ENCODE peak calls at places on chromosomes 5 and 9, in five cellular contexts. Y is GM12891, A is K562, C is H1, Z is HepG2. U is an unnamed sample.

GRCh38 chr9:99197124-99197630 is 24.6 kb downstream of the ALG2 start:
- DNase-seq in Y (no peak), A (no peak), C (no peak), Z (no peak), U (no peak)

GRCh38 chr5:73519531-73520283 is 21.5 kb downstream of the BTF3 start:
- DNase-seq in Y (peak; percentile 63), A (peak; percentile 84), C (peak; percentile 79), Z (peak; percentile 84), U (peak; percentile 56)

GRCh38 chr5:142904421-142904820 is 134.2 kb downstream of the ARHGAP26 start:
- DNase-seq in Y (no peak), A (no peak), C (no peak), Z (no peak), U (no peak)

GRCh38 chr5:2293906-2294305 is 411.2 kb upstream of the IRX4 start:
- DNase-seq in Y (no peak), A (no peak), C (no peak), Z (no peak), U (no peak)

GRCh38 chr9:114312513-114312875 is 10.4 kb upstream of the ORM1 start:
- DNase-seq in Y (no peak), A (no peak), C (no peak), Z (no peak), U (no peak)

GRCh38 chr9:124480621-124480981 is 26.6 kb downstream of the NR5A1 start:
- DNase-seq in Y (peak; percentile 93), A (peak; percentile 80), C (peak; percentile 80), Z (peak; percentile 34), U (peak; percentile 84)

GRCh38 chr9:130237763-130238524 is 27.6 kb upstream of the HMCN2 start:
- DNase-seq in Y (no peak), A (no peak), C (no peak), Z (no peak), U (no peak)

GRCh38 chr5:173970878-173971650 is 17.9 kb upstream of the C5orf47 start:
- DNase-seq in Y (no peak), A (no peak), C (peak; percentile 49), Z (peak; percentile 24), U (no peak)

GRCh38 chr9:113973963-113974413 is 97.9 kb downstream of the ZNF618 start:
- DNase-seq in Y (no peak), A (no peak), C (no peak), Z (no peak), U (no peak)

GRCh38 chr9:4344946-4345345 is 45.1 kb upstream of the GLIS3 start:
- DNase-seq in Y (no peak), A (no peak), C (no peak), Z (no peak), U (no peak)

GRCh38 chr5:15021286-15022046 is 149.9 kb upstream of the ANKH start:
- DNase-seq in Y (no peak), A (no peak), C (no peak), Z (no peak), U (no peak)

GRCh38 chr9:37994639-37995347 is 74.2 kb downstream of the SHB start:
- DNase-seq in Y (no peak), A (no peak), C (no peak), Z (no peak), U (peak; percentile 56)

GRCh38 chr5:16937503-16938161 is 1.5 kb upstream of the MYO10 start:
- DNase-seq in Y (no peak), A (no peak), C (no peak), Z (no peak), U (no peak)

GRCh38 chr5:3858524-3858923 is 262.9 kb downstream of the IRX1 start:
- DNase-seq in Y (no peak), A (no peak), C (no peak), Z (no peak), U (no peak)

GRCh38 chr9:116687762-116688160 is 656 bp downstream of the TRIM32 start:
- DNase-seq in Y (no peak), A (peak; percentile 11), C (no peak), Z (no peak), U (no peak)

GRCh38 chr5:177333420-177334154 is 17.9 kb downstream of the LMAN2 start:
- DNase-seq in Y (no peak), A (no peak), C (no peak), Z (no peak), U (no peak)

GRCh38 chr5:169647566-169647965 is 10.5 kb downstream of the DOCK2 start:
- DNase-seq in Y (no peak), A (no peak), C (no peak), Z (no peak), U (no peak)

GRCh38 chr5:77437194-77437593 is 54.9 kb downstream of the WDR41 start:
- DNase-seq in Y (no peak), A (no peak), C (no peak), Z (peak; percentile 18), U (no peak)

GRCh38 chr5:171595801-171596231 is 176.4 kb downstream of the FGF18 start:
- DNase-seq in Y (no peak), A (no peak), C (no peak), Z (peak; percentile 4), U (no peak)

GRCh38 chr9:133119039-133119438 is 2.0 kb downstream of the RALGDS start:
- DNase-seq in Y (no peak), A (no peak), C (no peak), Z (no peak), U (no peak)

GRCh38 chr5:53631251-53631650 is 70.8 kb downstream of the NDUFS4 start:
- DNase-seq in Y (no peak), A (no peak), C (no peak), Z (no peak), U (no peak)

GRCh38 chr9:105760053-105760452 is 65.7 kb downstream of the TMEM38B start:
- DNase-seq in Y (no peak), A (no peak), C (no peak), Z (no peak), U (no peak)

GRCh38 chr9:125683486-125683885 is 23.5 kb downstream of the MAPKAP1 start:
- DNase-seq in Y (no peak), A (no peak), C (no peak), Z (no peak), U (no peak)

GRCh38 chr5:76372320-76373054 is 30.6 kb upstream of the IQGAP2 start:
- DNase-seq in Y (no peak), A (peak; percentile 86), C (no peak), Z (peak; percentile 76), U (no peak)

GRCh38 chr9:130300739-130301138 is 35.2 kb downstream of the HMCN2 start:
- DNase-seq in Y (no peak), A (no peak), C (no peak), Z (no peak), U (no peak)

GRCh38 chr5:148976569-148977321 is 86.1 kb downstream of the SH3TC2 start:
- DNase-seq in Y (no peak), A (no peak), C (no peak), Z (no peak), U (no peak)

GRCh38 chr9:130128782-130129424 is 43.3 kb upstream of the NCS1 start:
- DNase-seq in Y (peak; percentile 43), A (no peak), C (no peak), Z (no peak), U (no peak)

GRCh38 chr5:33725846-33726245 is 165.9 kb downstream of the ADAMTS12 start:
- DNase-seq in Y (no peak), A (no peak), C (no peak), Z (no peak), U (no peak)

GRCh38 chr5:68450245-68450852 is 234.8 kb downstream of the PIK3R1 start:
- DNase-seq in Y (no peak), A (no peak), C (no peak), Z (no peak), U (no peak)

GRCh38 chr9:124792257-124792975 is 15.5 kb downstream of the OLFML2A start:
- DNase-seq in Y (no peak), A (no peak), C (no peak), Z (no peak), U (no peak)

GRCh38 chr9:38226491-38226951 is 157.5 kb upstream of the SHB start:
- DNase-seq in Y (no peak), A (no peak), C (no peak), Z (peak; percentile 21), U (no peak)

GRCh38 chr9:127907867-127908659 is 8.7 kb upstream of the ST6GALNAC6 start:
- DNase-seq in Y (no peak), A (no peak), C (no peak), Z (no peak), U (no peak)

GRCh38 chr9:127903557-127904475 is 4.4 kb upstream of the ST6GALNAC6 start:
- DNase-seq in Y (peak; percentile 42), A (peak; percentile 86), C (peak; percentile 80), Z (peak; percentile 87), U (no peak)

GRCh38 chr9:127905788-127906191 is 6.4 kb upstream of the ST6GALNAC6 start:
- DNase-seq in Y (no peak), A (no peak), C (no peak), Z (no peak), U (no peak)

GRCh38 chr9:127904518-127904887 is 5.1 kb upstream of the ST6GALNAC6 start:
- DNase-seq in Y (no peak), A (no peak), C (peak; percentile 56), Z (peak; percentile 60), U (no peak)

GRCh38 chr9:127904888-127905728 is 5.7 kb upstream of the ST6GALNAC6 start:
- DNase-seq in Y (no peak), A (no peak), C (no peak), Z (no peak), U (no peak)
- TF ChIP-seq POLR2A in Y (no peak), A (no peak), C (no peak), Z (no peak), U (peak; percentile 23)

GRCh38 chr5:175576096-175576495 is 81.8 kb upstream of the HRH2 start:
- DNase-seq in Y (no peak), A (no peak), C (no peak), Z (no peak), U (no peak)

GRCh38 chr5:175569701-175570100 is 88.2 kb upstream of the HRH2 start:
- DNase-seq in Y (no peak), A (no peak), C (no peak), Z (no peak), U (no peak)

GRCh38 chr5:175575301-175575700 is 82.6 kb upstream of the HRH2 start:
- DNase-seq in Y (no peak), A (no peak), C (no peak), Z (no peak), U (no peak)

GRCh38 chr5:175573493-175574269 is 84.2 kb upstream of the HRH2 start:
- DNase-seq in Y (no peak), A (no peak), C (peak; percentile 60), Z (no peak), U (no peak)

GRCh38 chr5:175572922-175573321 is 84.9 kb upstream of the HRH2 start:
- DNase-seq in Y (no peak), A (no peak), C (no peak), Z (peak; percentile 9), U (no peak)
- TF ChIP-seq TAF1 in Y (no peak), A (no peak), C (no peak), Z (no peak), U (no peak)

GRCh38 chr5:1137567-1138444 is 25.9 kb upstream of the SLC12A7 start:
- DNase-seq in Y (no peak), A (no peak), C (no peak), Z (no peak), U (no peak)
- TF ChIP-seq POLR2AphosphoS5 in Y (no peak), A (no peak), C (no peak), Z (peak; percentile 9), U (no peak)

DNA sequence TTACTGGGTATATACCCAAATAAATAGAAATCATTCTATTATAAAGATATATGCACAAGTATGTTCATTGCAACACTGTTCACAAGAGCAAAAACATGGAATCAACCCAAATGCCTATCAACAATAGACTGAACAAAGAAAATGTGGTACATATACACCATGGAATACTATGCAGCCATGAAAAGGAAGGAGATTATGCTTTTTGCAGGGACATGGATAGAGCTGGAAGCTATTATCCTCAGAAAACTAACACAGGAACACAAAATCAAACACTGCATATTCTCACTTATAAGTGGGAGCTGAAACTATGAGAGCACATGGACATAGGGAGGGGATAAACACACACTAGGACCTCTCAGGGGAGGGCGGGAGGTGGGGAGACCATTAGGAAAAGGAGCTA is 298.4 kb upstream of the CDH9 start:
- DNase-seq in Y (no peak), A (no peak), C (no peak), Z (no peak), U (no peak)
- TF ChIP-seq POLR2A in Y (no peak), A (no peak), C (no peak), Z (no peak), U (no peak)

U was measured in GM12892.